ENCODE peak calls at places on chromosomes 4 and X, in five cellular contexts. H is NCI-H69, D is right cardiac atrium, G is cardiac muscle cell, F is cardiac fibroblast. Q is an unnamed sample.

GRCh38 chr4:99687120-99687519 is 29.5 kb upstream of the C4orf54 start:
- DNase-seq in G (no peak), H (no peak), F (no peak), D (no peak), Q (no peak)

GRCh38 chr4:158193171-158193749 is 17.0 kb upstream of the TMEM144 start:
- DNase-seq in H (peak), G (peak), F (peak), D (no peak), Q (no peak)

GRCh38 chrX:71183341-71183740 is 38.7 kb downstream of the NLGN3 start:
- DNase-seq in H (no peak), G (peak), F (no peak), D (no peak), Q (no peak)

GRCh38 chrX:75155454-75155829 is 641 bp downstream of the ABCB7 start:
- DNase-seq in G (no peak), D (no peak), F (peak), H (peak), Q (no peak)

GRCh38 chr4:168585168-168586091 is 88.6 kb downstream of the PALLD start:
- DNase-seq in H (peak), D (peak), G (peak), F (peak), Q (peak)

GRCh38 chrX:26146024-26146423 is 7.9 kb downstream of the MAGEB18 start:
- DNase-seq in F (no peak), H (no peak), G (peak), D (no peak), Q (no peak)

GRCh38 chr4:105241456-105241855 is 94.8 kb downstream of the TET2 start:
- DNase-seq in G (no peak), D (peak), F (no peak), H (no peak), Q (peak)

GRCh38 chr4:26281876-26282275 is 38.9 kb upstream of the RBPJ start:
- DNase-seq in H (no peak), F (peak), G (no peak), D (no peak), Q (no peak)

GRCh38 chrX:135416546-135416945 is 5.2 kb upstream of the SMIM10L2A start:
- DNase-seq in F (no peak), H (no peak), D (no peak), G (no peak), Q (no peak)

GRCh38 chr4:9859774-9860173 is 78.3 kb downstream of the DRD5 start:
- DNase-seq in D (no peak), H (peak), G (no peak), F (no peak), Q (no peak)

GRCh38 chrX:112760697-112761096 is 79.9 kb downstream of the AMOT start:
- DNase-seq in F (no peak), H (peak), D (no peak), G (peak), Q (no peak)

GRCh38 chrX:43899878-43900815 is 17.9 kb upstream of the MAOB start:
- DNase-seq in D (no peak), G (no peak), H (no peak), F (no peak), Q (no peak)

GRCh38 chr4:152616804-152617203 is 63.0 kb downstream of the TMEM154 start:
- DNase-seq in F (no peak), D (no peak), H (no peak), G (no peak), Q (no peak)

GRCh38 chr4:143405197-143405730 is 68.6 kb downstream of the GAB1 start:
- DNase-seq in D (no peak), G (no peak), F (no peak), H (no peak), Q (no peak)

GRCh38 chr4:683982-684571 is 4.9 kb downstream of the SLC49A3 start:
- DNase-seq in F (peak), G (peak), H (peak), D (peak), Q (peak)

GRCh38 chr4:94461506-94461905 is 9.8 kb downstream of the PDLIM5 start:
- DNase-seq in G (no peak), F (no peak), H (no peak), D (no peak), Q (no peak)

GRCh38 chr4:119729815-119730643 is 101.4 kb upstream of the PDE5A start:
- DNase-seq in G (peak), H (peak), D (no peak), F (peak), Q (peak)